ENCODE peak calls at places on chromosome 21, in four cellular contexts. One of them, this sample, is unnamed.
A peak's percentile ranks its signal among the peaks of the same experiment; 100 is the strongest.

GRCh38 chr21:34510148-34511142 is 1.6 kb downstream of the KCNE1 start:
- DNase-seq in astrocyte of the spinal cord: peak; percentile 75
- DNase-seq in EL: peak; percentile 70
- DNase-seq in nucleus accumbens: no peak
- DNase-seq in this sample: peak; percentile 65

GRCh38 chr21:32338209-32338921 is 39.7 kb downstream of the MRAP start:
- DNase-seq in astrocyte of the spinal cord: no peak
- DNase-seq in EL: no peak
- DNase-seq in nucleus accumbens: no peak
- DNase-seq in this sample: no peak

GRCh38 chr21:26965091-26965566 is 1.8 kb downstream of the ADAMTS5 start:
- DNase-seq in astrocyte of the spinal cord: peak; percentile 14
- DNase-seq in EL: no peak
- DNase-seq in nucleus accumbens: no peak
- DNase-seq in this sample: no peak

GRCh38 chr21:45923146-45923545 is 58.4 kb upstream of the COL6A1 start:
- DNase-seq in astrocyte of the spinal cord: peak; percentile 82
- DNase-seq in EL: peak; percentile 60
- DNase-seq in nucleus accumbens: peak; percentile 32
- DNase-seq in this sample: peak; percentile 72

GRCh38 chr21:45031231-45032191 is 42.9 kb upstream of the ADARB1 start:
- DNase-seq in astrocyte of the spinal cord: peak; percentile 56
- DNase-seq in EL: no peak
- DNase-seq in nucleus accumbens: no peak
- DNase-seq in this sample: no peak

GRCh38 chr21:45430521-45431501 is 25.8 kb downstream of the COL18A1 start:
- DNase-seq in astrocyte of the spinal cord: peak; percentile 45
- DNase-seq in EL: peak; percentile 42
- DNase-seq in nucleus accumbens: no peak
- DNase-seq in this sample: no peak

GRCh38 chr21:32238063-32238462 is 40.8 kb downstream of the MIS18A start:
- DNase-seq in astrocyte of the spinal cord: no peak
- DNase-seq in EL: no peak
- DNase-seq in nucleus accumbens: no peak
- DNase-seq in this sample: no peak

GRCh38 chr21:44926364-44927101 is 5.8 kb upstream of the ITGB2 start:
- DNase-seq in astrocyte of the spinal cord: no peak
- DNase-seq in EL: no peak
- DNase-seq in nucleus accumbens: no peak
- DNase-seq in this sample: no peak

GRCh38 chr21:26115346-26115745 is 55.2 kb downstream of the APP start:
- DNase-seq in astrocyte of the spinal cord: no peak
- DNase-seq in EL: no peak
- DNase-seq in nucleus accumbens: no peak
- DNase-seq in this sample: no peak

GRCh38 chr21:26739189-26739588 is 106.0 kb downstream of the ADAMTS1 start:
- DNase-seq in astrocyte of the spinal cord: peak; percentile 12
- DNase-seq in EL: peak; percentile 8
- DNase-seq in nucleus accumbens: no peak
- DNase-seq in this sample: no peak

GRCh38 chr21:42635848-42636534 is 17.4 kb upstream of the PDE9A start:
- DNase-seq in astrocyte of the spinal cord: no peak
- DNase-seq in EL: no peak
- DNase-seq in nucleus accumbens: no peak
- DNase-seq in this sample: no peak

GRCh38 chr21:36499578-36500471 is 19.9 kb upstream of the CLDN14 start:
- DNase-seq in astrocyte of the spinal cord: peak; percentile 16
- DNase-seq in EL: peak; percentile 77
- DNase-seq in nucleus accumbens: no peak
- DNase-seq in this sample: peak; percentile 78

GRCh38 chr21:16215193-16215592 is 485.4 kb downstream of the USP25 start:
- DNase-seq in astrocyte of the spinal cord: no peak
- DNase-seq in EL: no peak
- DNase-seq in nucleus accumbens: no peak
- DNase-seq in this sample: no peak

GRCh38 chr21:41396452-41397107 is 29.5 kb upstream of the MX1 start:
- DNase-seq in astrocyte of the spinal cord: no peak
- DNase-seq in EL: peak; percentile 24
- DNase-seq in nucleus accumbens: no peak
- DNase-seq in this sample: no peak

GRCh38 chr21:14356771-14357170 is 26.2 kb downstream of the HSPA13 start:
- DNase-seq in astrocyte of the spinal cord: no peak
- DNase-seq in EL: no peak
- DNase-seq in nucleus accumbens: no peak
- DNase-seq in this sample: no peak

GRCh38 chr21:31977816-31978215 is 105.0 kb downstream of the HUNK start:
- DNase-seq in astrocyte of the spinal cord: no peak
- DNase-seq in EL: no peak
- DNase-seq in nucleus accumbens: no peak
- DNase-seq in this sample: no peak

GRCh38 chr21:31181089-31181757 is 142.9 kb upstream of the KRTAP19-8 start:
- DNase-seq in astrocyte of the spinal cord: no peak
- DNase-seq in EL: no peak
- DNase-seq in nucleus accumbens: no peak
- DNase-seq in this sample: no peak

GRCh38 chr21:45416619-45417018 is 11.7 kb downstream of the COL18A1 start:
- DNase-seq in astrocyte of the spinal cord: no peak
- DNase-seq in EL: no peak
- DNase-seq in nucleus accumbens: no peak
- DNase-seq in this sample: no peak

GRCh38 chr21:20040768-20041167 is 957.4 kb upstream of the NCAM2 start:
- DNase-seq in astrocyte of the spinal cord: no peak
- DNase-seq in EL: no peak
- DNase-seq in nucleus accumbens: no peak
- DNase-seq in this sample: no peak

GRCh38 chr21:36603221-36603620 is 95.7 kb upstream of the SIM2 start:
- DNase-seq in astrocyte of the spinal cord: no peak
- DNase-seq in EL: no peak
- DNase-seq in nucleus accumbens: no peak
- DNase-seq in this sample: no peak

GRCh38 chr21:25871566-25871965 is 136.8 kb downstream of the GABPA start:
- DNase-seq in astrocyte of the spinal cord: no peak
- DNase-seq in EL: no peak
- DNase-seq in nucleus accumbens: no peak
- DNase-seq in this sample: no peak

GRCh38 chr21:43912910-43913309 is 47.9 kb downstream of the AGPAT3 start:
- DNase-seq in astrocyte of the spinal cord: no peak
- DNase-seq in EL: no peak
- DNase-seq in nucleus accumbens: no peak
- DNase-seq in this sample: no peak

GRCh38 chr21:16644690-16645089 is 868.2 kb upstream of the CXADR start:
- DNase-seq in astrocyte of the spinal cord: no peak
- DNase-seq in EL: peak; percentile 33
- DNase-seq in nucleus accumbens: no peak
- DNase-seq in this sample: no peak

GRCh38 chr21:45280178-45280821 is 7.4 kb downstream of the POFUT2 start:
- DNase-seq in astrocyte of the spinal cord: no peak
- DNase-seq in EL: no peak
- DNase-seq in nucleus accumbens: no peak
- DNase-seq in this sample: no peak

GRCh38 chr21:15079276-15079675 is 14.5 kb upstream of the NRIP1 start:
- DNase-seq in astrocyte of the spinal cord: no peak
- DNase-seq in EL: no peak
- DNase-seq in nucleus accumbens: no peak
- DNase-seq in this sample: no peak

GRCh38 chr21:38965241-38965640 is 159.5 kb downstream of the ETS2 start:
- DNase-seq in astrocyte of the spinal cord: no peak
- DNase-seq in EL: peak; percentile 16
- DNase-seq in nucleus accumbens: no peak
- DNase-seq in this sample: no peak

GRCh38 chr21:39078322-39079065 is 104.8 kb downstream of the PSMG1 start:
- DNase-seq in astrocyte of the spinal cord: no peak
- DNase-seq in EL: no peak
- DNase-seq in nucleus accumbens: no peak
- DNase-seq in this sample: no peak

GRCh38 chr21:16082038-16082816 is 352.4 kb downstream of the USP25 start:
- DNase-seq in astrocyte of the spinal cord: peak; percentile 56
- DNase-seq in EL: peak; percentile 33
- DNase-seq in nucleus accumbens: no peak
- DNase-seq in this sample: no peak

GRCh38 chr21:46048926-46049889 is 48.7 kb upstream of the COL6A2 start:
- DNase-seq in astrocyte of the spinal cord: peak; percentile 98
- DNase-seq in EL: peak; percentile 100
- DNase-seq in nucleus accumbens: no peak
- DNase-seq in this sample: peak; percentile 100

GRCh38 chr21:15289896-15290841 is 225.4 kb upstream of the NRIP1 start:
- DNase-seq in astrocyte of the spinal cord: no peak
- DNase-seq in EL: peak; percentile 18
- DNase-seq in nucleus accumbens: no peak
- DNase-seq in this sample: no peak

GRCh38 chr21:43667191-43667904 is 8.0 kb downstream of the RRP1B start:
- DNase-seq in astrocyte of the spinal cord: peak; percentile 65
- DNase-seq in EL: peak; percentile 57
- DNase-seq in nucleus accumbens: no peak
- DNase-seq in this sample: peak; percentile 69

GRCh38 chr21:33761104-33762036 is 119.1 kb downstream of the ITSN1 start:
- DNase-seq in astrocyte of the spinal cord: peak; percentile 99
- DNase-seq in EL: peak; percentile 98
- DNase-seq in nucleus accumbens: no peak
- DNase-seq in this sample: peak; percentile 75

GRCh38 chr21:39845581-39846130 is 21.6 kb upstream of the PCP4 start:
- DNase-seq in astrocyte of the spinal cord: peak; percentile 73
- DNase-seq in EL: no peak
- DNase-seq in nucleus accumbens: no peak
- DNase-seq in this sample: peak; percentile 41

This sample was measured in MG63.